ENCODE peak calls at places on chromosomes 2 and 18, in eight cellular contexts. K is AG08396; F is amniotic stem cell; I is sciatic nerve; V is endothelial cell of umbilical vein; N is EL; D is stimulated activated CD8-positive, alpha-beta memory T cell treated with anti-CD3 and anti-CD28 coated beads, Interleukin-4, amount 100 ng/mL, for 1 hour; H is T-helper 2 cell. C is an unnamed sample.

GRCh38 chr18:59715445-59715844 is 18.2 kb upstream of the CCBE1 start:
- DNase-seq in D (no peak), N (no peak), F (no peak), K (no peak), V (no peak), I (no peak), H (no peak), C (no peak)

GRCh38 chr2:86392873-86393272 is 48.3 kb upstream of the KDM3A start:
- DNase-seq in N (no peak), F (no peak), H (no peak), V (no peak), K (no peak), D (no peak), I (no peak), C (no peak)

GRCh38 chr18:48003426-48004349 is 73.2 kb upstream of the SMAD2 start:
- DNase-seq in V (peak; percentile 54), H (no peak), N (peak; percentile 91), I (no peak), K (no peak), F (no peak), D (no peak), C (no peak)

GRCh38 chr2:231673348-231673770 is 35.0 kb upstream of the PTMA start:
- DNase-seq in D (no peak), K (no peak), F (no peak), N (peak; percentile 76), H (no peak), V (no peak), I (peak; percentile 86), C (no peak)

GRCh38 chr2:236507393-236508085 is 62.1 kb upstream of the ACKR3 start:
- DNase-seq in H (no peak), I (peak; percentile 76), F (no peak), V (peak; percentile 66), D (peak; percentile 35), N (peak; percentile 11), K (peak; percentile 32), C (no peak)

GRCh38 chr2:152657042-152657441 is 60.2 kb downstream of the PRPF40A start:
- DNase-seq in H (no peak), F (no peak), D (no peak), N (no peak), K (no peak), I (no peak), V (no peak), C (no peak)

GRCh38 chr18:58603365-58604067 is 25.4 kb downstream of the ALPK2 start:
- DNase-seq in N (no peak), H (no peak), F (no peak), V (no peak), I (no peak), D (no peak), K (no peak), C (no peak)

GRCh38 chr18:7600528-7601248 is 33.6 kb downstream of the PTPRM start:
- DNase-seq in I (no peak), H (no peak), F (no peak), K (no peak), D (no peak), N (no peak), V (no peak), C (no peak)

GRCh38 chr2:150045601-150046000 is 441.9 kb downstream of the RND3 start:
- DNase-seq in I (no peak), D (no peak), V (no peak), F (no peak), H (no peak), K (no peak), N (no peak), C (no peak)

GRCh38 chr2:17620280-17620679 is 79.8 kb downstream of the VSNL1 start:
- DNase-seq in V (no peak), N (peak; percentile 2), H (no peak), F (no peak), D (no peak), I (no peak), K (no peak), C (no peak)

GRCh38 chr2:125745514-125745913 is 910.4 kb upstream of the GYPC start:
- DNase-seq in N (no peak), H (no peak), K (no peak), F (no peak), D (no peak), I (no peak), V (no peak), C (no peak)

C was measured in esophagus squamous epithelium.